ENCODE peak calls at places on chromosomes 16 and 17, in five cellular contexts. N is mesenchymal stem cell, R is BJ, Y is IMR-90, K is left ventricle myocardium inferior. L is an unnamed sample.

GRCh38 chr16:31472559-31473203 is 729 bp downstream of the TGFB1I1 start:
- DNase-seq in N (peak; percentile 90), Y (peak; percentile 88), K (peak; percentile 88), R (peak; percentile 58), L (peak; percentile 74)

GRCh38 chr17:35841505-35841904 is 27.2 kb downstream of the HEATR9 start:
- DNase-seq in R (no peak), Y (peak; percentile 27), K (no peak), N (peak; percentile 17), L (no peak)

GRCh38 chr17:55246583-55246982 is 18.2 kb upstream of the HLF start:
- DNase-seq in R (no peak), N (no peak), Y (no peak), K (no peak), L (no peak)

GRCh38 chr16:86882586-86883280 is 304.4 kb downstream of the FOXL1 start:
- DNase-seq in N (peak; percentile 62), K (peak; percentile 60), R (no peak), Y (peak; percentile 88), L (no peak)

GRCh38 chr17:47200325-47200663 is 8.9 kb upstream of the MYL4 start:
- DNase-seq in K (no peak), Y (no peak), N (no peak), R (no peak), L (no peak)

GRCh38 chr16:87305505-87306391 is 11.4 kb downstream of the C16orf95 start:
- DNase-seq in N (peak; percentile 5), K (no peak), R (peak; percentile 62), Y (no peak), L (peak; percentile 29)

GRCh38 chr16:50916040-50916439 is 174.2 kb downstream of the CYLD start:
- DNase-seq in R (no peak), K (no peak), Y (no peak), N (no peak), L (no peak)

GRCh38 chr17:6465206-6466003 is 21.1 kb downstream of the PIMREG start:
- DNase-seq in R (no peak), N (no peak), K (no peak), Y (no peak), L (no peak)

GRCh38 chr16:64983226-64983625 is 138.6 kb downstream of the CDH11 start:
- DNase-seq in R (no peak), N (no peak), Y (no peak), K (no peak), L (no peak)

GRCh38 chr17:82799591-82799990 is 40.2 kb downstream of the ZNF750 start:
- DNase-seq in N (no peak), R (no peak), K (no peak), Y (no peak), L (no peak)

GRCh38 chr16:66871840-66872239 is 8.5 kb upstream of the PDP2 start:
- DNase-seq in R (no peak), N (no peak), Y (no peak), K (no peak), L (peak; percentile 96)

GRCh38 chr16:20944861-20945390 is 44.4 kb downstream of the LYRM1 start:
- DNase-seq in N (peak; percentile 38), Y (peak; percentile 16), R (no peak), K (no peak), L (no peak)

GRCh38 chr17:35224436-35224835 is 18.4 kb upstream of the SLFN5 start:
- DNase-seq in K (no peak), Y (no peak), R (no peak), N (no peak), L (no peak)

GRCh38 chr17:42392664-42393415 is 4.6 kb upstream of the STAT3 start:
- DNase-seq in N (no peak), R (no peak), Y (no peak), K (no peak), L (no peak)

GRCh38 chr16:64773184-64773583 is 348.7 kb downstream of the CDH11 start:
- DNase-seq in R (peak; percentile 84), K (no peak), N (no peak), Y (no peak), L (no peak)

GRCh38 chr16:71626018-71626857 is at the start of gene MARVELD3:
- DNase-seq in N (no peak), K (no peak), R (no peak), Y (no peak), L (peak; percentile 89)

GRCh38 chr17:8118769-8119574 is 658 bp upstream of the ALOXE3 start:
- DNase-seq in Y (peak; percentile 80), N (peak; percentile 88), R (no peak), K (peak; percentile 91), L (peak; percentile 75)

GRCh38 chr17:50056217-50056960 is 479 bp downstream of the ITGA3 start:
- DNase-seq in N (peak; percentile 66), R (no peak), Y (peak; percentile 69), K (peak; percentile 55), L (peak; percentile 52)

GRCh38 chr17:332558-333322 is 19.9 kb downstream of the RPH3AL start:
- DNase-seq in N (peak; percentile 88), Y (peak; percentile 35), K (no peak), R (peak; percentile 43), L (no peak)

GRCh38 chr16:77944631-77945030 is 77.7 kb upstream of the CLEC3A start:
- DNase-seq in N (no peak), K (no peak), R (no peak), Y (no peak), L (no peak)

GRCh38 chr17:80881321-80881720 is 110.3 kb upstream of the CHMP6 start:
- DNase-seq in Y (no peak), N (no peak), K (no peak), R (no peak), L (no peak)

GRCh38 chr17:7704601-7705268 is at the start of gene EFNB3:
- DNase-seq in R (no peak), K (no peak), N (peak; percentile 38), Y (no peak), L (no peak)

GRCh38 chr16:27169511-27170071 is 33.7 kb upstream of the KDM8 start:
- DNase-seq in K (no peak), R (no peak), N (peak; percentile 94), Y (peak; percentile 89), L (peak; percentile 50)

GRCh38 chr16:24833352-24833751 is 12.4 kb upstream of the SLC5A11 start:
- DNase-seq in R (no peak), Y (no peak), N (no peak), K (no peak), L (no peak)

GRCh38 chr16:35181422-35182030 is 1722.1 kb downstream of the TP53TG3F start:
- DNase-seq in Y (no peak), K (no peak), R (no peak), N (no peak), L (no peak)

GRCh38 chr17:47072881-47073280 is 93.8 kb upstream of the RPRML start:
- DNase-seq in N (peak; percentile 3), K (no peak), R (peak; percentile 47), Y (peak; percentile 33), L (no peak)

GRCh38 chr17:73410586-73411329 is 99.0 kb upstream of the CDC42EP4 start:
- DNase-seq in R (no peak), Y (no peak), N (no peak), K (no peak), L (no peak)

DNA sequence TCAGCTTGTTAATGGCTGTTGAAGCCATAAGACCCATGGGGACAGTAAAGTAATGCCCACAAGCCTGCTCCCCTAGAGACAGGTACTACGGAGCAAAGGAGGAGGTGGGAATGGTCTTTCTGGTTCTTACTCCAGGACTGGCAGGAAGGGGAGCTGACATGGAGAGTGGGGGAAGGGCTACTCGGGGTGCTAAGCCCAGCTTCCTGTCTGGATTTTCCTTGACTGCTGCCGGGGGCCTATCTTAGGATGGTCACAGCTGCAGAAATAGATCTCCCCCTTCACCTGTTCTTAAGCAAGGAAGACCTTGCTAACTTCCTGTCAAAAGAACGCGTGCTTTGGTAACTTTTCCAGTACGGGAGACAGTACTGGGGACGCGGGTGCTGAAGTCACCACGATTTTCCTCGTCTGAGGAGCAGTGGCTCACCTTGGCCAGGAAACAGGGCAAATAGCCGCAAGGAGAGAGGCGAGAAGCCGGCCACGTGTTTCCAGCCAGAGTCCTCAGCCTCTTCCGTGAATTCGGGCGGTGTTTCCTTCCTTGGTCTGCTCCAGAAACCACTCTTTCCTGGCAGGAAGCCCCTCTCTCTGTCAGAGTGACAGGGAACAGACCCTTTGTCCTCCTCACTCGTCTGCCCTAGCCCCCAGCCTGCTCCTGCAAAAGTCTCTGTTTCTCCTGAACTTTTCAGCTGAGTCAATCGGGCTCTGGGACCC is 656 bp upstream of the PRR29 start:
- DNase-seq in K (no peak), R (no peak), Y (no peak), N (no peak), L (no peak)
- H3K4me3 ChIP-seq in K (peak overlapping the region; percentile 72), R (peak overlapping the region; percentile 66), Y (no peak overlapping the region), N (peak overlapping the region; percentile 86), L (no peak overlapping the region)

DNA sequence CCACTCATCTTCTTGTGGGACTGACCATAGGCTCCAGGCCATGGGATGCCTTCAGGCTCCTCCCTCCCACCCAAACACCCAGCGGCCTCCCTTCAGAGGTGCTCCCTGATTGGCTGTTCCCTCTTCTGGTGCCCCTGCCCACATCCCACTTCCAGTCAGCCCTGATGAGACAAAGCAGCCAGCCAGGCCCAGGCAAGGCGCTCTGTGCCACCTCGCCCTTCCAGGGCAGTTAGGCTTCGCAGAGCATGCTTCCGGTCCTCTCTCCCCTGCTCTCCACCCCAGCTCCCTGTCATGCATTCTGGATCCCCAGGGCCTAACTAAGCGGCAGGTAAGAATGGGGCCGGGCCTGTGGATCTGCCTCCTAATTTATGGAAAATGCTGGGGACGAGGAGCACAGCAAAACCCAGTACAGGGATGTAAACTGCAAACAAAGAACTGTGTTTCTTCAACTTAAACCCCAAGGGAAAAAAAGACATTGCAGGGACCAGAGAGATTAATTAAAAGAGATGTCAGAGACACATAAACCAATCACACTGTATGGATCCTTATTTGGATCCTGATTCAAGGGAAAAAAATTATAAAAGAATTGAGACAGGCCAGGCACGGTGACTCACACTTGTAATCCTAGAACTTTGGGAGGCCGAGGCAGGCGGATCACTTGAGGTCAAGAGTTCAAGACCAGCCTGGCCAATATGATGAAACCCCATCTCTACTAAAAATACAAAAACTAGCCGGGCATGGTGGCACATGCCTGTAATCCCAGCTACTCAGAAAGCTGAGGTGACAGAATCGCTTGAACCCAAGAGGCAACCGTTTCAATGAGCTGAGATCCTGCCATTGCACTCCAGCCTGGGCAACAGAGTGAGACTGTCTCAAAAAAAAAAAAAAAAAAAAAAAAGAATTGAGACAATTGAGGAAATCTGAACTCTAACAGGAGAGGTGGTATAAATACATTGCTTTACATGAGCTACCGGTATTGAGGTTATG is 26.0 kb downstream of the ZDHHC7 start:
- DNase-seq in Y (peak; percentile 93), N (peak; percentile 82), R (peak; percentile 78), K (no peak), L (no peak)
- H3K36me3 ChIP-seq in Y (peaks cover 62% of the 10 kb centered on the region), N (peaks cover 64% of the 10 kb centered on the region), R (peaks cover 21% of the 10 kb centered on the region), K (peaks cover 76% of the 10 kb centered on the region), L (peaks cover 28% of the 10 kb centered on the region)

GRCh38 chr16:19411298-19411697 is 6.4 kb upstream of the TMC5 start:
- DNase-seq in Y (no peak), N (no peak), K (no peak), R (no peak), L (no peak)
- H3K4me3 ChIP-seq in Y (no peak overlapping the region), N (no peak overlapping the region), K (peak overlapping the region; percentile 57), R (no peak overlapping the region), L (peak overlapping the region; percentile 10)

GRCh38 chr17:45573915-45574314 is 83.4 kb upstream of the PLEKHM1 start:
- DNase-seq in N (no peak), R (no peak), K (no peak), Y (peak; percentile 25), L (no peak)
- H3K36me3 ChIP-seq in N (no peaks in the 10 kb centered on the region), R (no peaks in the 10 kb centered on the region), K (no peaks in the 10 kb centered on the region), Y (no peaks in the 10 kb centered on the region), L (no peaks in the 10 kb centered on the region)

GRCh38 chr16:72938426-72939164 is 109.3 kb downstream of the ZFHX3 start:
- DNase-seq in K (peak; percentile 92), N (peak; percentile 75), R (no peak), Y (peak; percentile 93), L (peak; percentile 39)
- H3K4me3 ChIP-seq in K (peak overlapping the region; percentile 37), N (peak overlapping the region; percentile 64), R (no peak overlapping the region), Y (peak overlapping the region; percentile 22), L (no peak overlapping the region)

L was measured in small intestine.